ENCODE peak calls at places on chromosomes 11 and 22, in five cellular contexts. R is GM12878, A is H1, G is K562, H is HepG2. W is an unnamed sample.

GRCh38 chr11:75346912-75347647 is 4.4 kb downstream of the ARRB1 start:
- DNase-seq in H (no peak), G (no peak), R (no peak), A (no peak), W (no peak)

GRCh38 chr11:113242767-113243397 is 71.5 kb upstream of the TTC12 start:
- DNase-seq in H (no peak), A (no peak), R (no peak), G (no peak), W (no peak)

GRCh38 chr11:70031631-70032469 is 46.3 kb upstream of the ANO1 start:
- DNase-seq in H (no peak), G (no peak), R (no peak), A (no peak), W (no peak)

GRCh38 chr11:8038811-8039529 is 42.0 kb upstream of the TUB start:
- DNase-seq in R (no peak), G (no peak), A (peak; percentile 32), H (no peak), W (no peak)

GRCh38 chr11:5367461-5368074 is 16.0 kb upstream of the OR51M1 start:
- DNase-seq in H (no peak), G (no peak), A (no peak), R (no peak), W (no peak)

GRCh38 chr22:29797351-29797750 is 30.2 kb downstream of the UQCR10 start:
- DNase-seq in A (no peak), G (no peak), H (no peak), R (peak; percentile 71), W (no peak)

GRCh38 chr11:66218026-66218425 is 50.4 kb upstream of the RAB1B start:
- DNase-seq in G (no peak), R (no peak), H (no peak), A (no peak), W (no peak)

GRCh38 chr11:94926271-94926625 is 47.1 kb downstream of the CWC15 start:
- DNase-seq in R (no peak), A (no peak), H (no peak), G (no peak), W (no peak)

GRCh38 chr11:7457211-7457610 is 28.1 kb upstream of the OLFML1 start:
- DNase-seq in R (no peak), A (no peak), G (no peak), H (no peak), W (no peak)

GRCh38 chr11:9853929-9854557 is 190.2 kb downstream of the SWAP70 start:
- DNase-seq in A (no peak), G (no peak), R (no peak), H (no peak), W (no peak)

GRCh38 chr22:29877620-29878019 is 5.4 kb upstream of the MTMR3 start:
- DNase-seq in R (no peak), G (no peak), H (no peak), A (peak; percentile 26), W (no peak)

GRCh38 chr11:35047179-35047578 is 91.8 kb upstream of the CD44 start:
- DNase-seq in R (no peak), G (no peak), H (no peak), A (no peak), W (no peak)

GRCh38 chr11:73478737-73479347 is 102.6 kb downstream of the RELT start:
- DNase-seq in H (peak; percentile 37), A (no peak), R (no peak), G (peak; percentile 44), W (peak; percentile 26)

GRCh38 chr22:46043816-46044717 is 67.1 kb upstream of the WNT7B start:
- DNase-seq in H (no peak), A (peak; percentile 64), G (no peak), R (no peak), W (no peak)

GRCh38 chr11:30206249-30206996 is 24.4 kb upstream of the FSHB start:
- DNase-seq in H (no peak), R (peak; percentile 49), G (no peak), A (no peak), W (no peak)

GRCh38 chr22:44393066-44393465 is 80.3 kb upstream of the SHISAL1 start:
- DNase-seq in A (no peak), H (no peak), R (no peak), G (no peak), W (no peak)

GRCh38 chr11:116415095-116415494 is 357.7 kb downstream of the BUD13 start:
- DNase-seq in H (no peak), A (no peak), R (no peak), G (no peak), W (no peak)

GRCh38 chr11:62501432-62501891 is 45.1 kb downstream of the AHNAK start:
- DNase-seq in H (peak; percentile 72), G (no peak), R (no peak), A (no peak), W (no peak)

GRCh38 chr11:74849525-74850391 is 99.1 kb downstream of the XRRA1 start:
- DNase-seq in A (peak; percentile 62), R (no peak), G (no peak), H (peak; percentile 95), W (no peak)

GRCh38 chr11:97454988-97455387 is 1065.2 kb downstream of the JRKL start:
- DNase-seq in G (no peak), R (no peak), H (peak; percentile 3), A (no peak), W (no peak)

GRCh38 chr22:27381552-27381951 is 420.0 kb downstream of the MN1 start:
- DNase-seq in G (no peak), A (no peak), R (no peak), H (no peak), W (no peak)

GRCh38 chr11:35303596-35304392 is 115.6 kb downstream of the SLC1A2 start:
- DNase-seq in H (peak; percentile 52), A (no peak), R (no peak), G (no peak), W (no peak)

GRCh38 chr11:38332046-38332445 is 1734.0 kb upstream of the RAG2 start:
- DNase-seq in G (no peak), R (no peak), A (no peak), H (no peak), W (no peak)

GRCh38 chr11:103812680-103813079 is 223.8 kb upstream of the DDI1 start:
- DNase-seq in G (no peak), R (no peak), A (no peak), H (no peak), W (no peak)

GRCh38 chr11:12222099-12222751 is 111.8 kb downstream of the MICAL2 start:
- DNase-seq in H (peak; percentile 35), A (no peak), G (no peak), R (no peak), W (no peak)

GRCh38 chr22:30038219-30038618 is 42.0 kb upstream of the HORMAD2 start:
- DNase-seq in H (no peak), R (no peak), G (no peak), A (no peak), W (no peak)

GRCh38 chr22:20813056-20813455 is 39.1 kb downstream of the SERPIND1 start:
- DNase-seq in A (no peak), G (no peak), H (no peak), R (no peak), W (no peak)

GRCh38 chr11:104798794-104799193 is 99.5 kb downstream of the CASP12 start:
- DNase-seq in H (no peak), G (no peak), R (no peak), A (no peak), W (no peak)

GRCh38 chr11:76824980-76825725 is 35.6 kb upstream of the ACER3 start:
- DNase-seq in H (no peak), R (no peak), G (no peak), A (no peak), W (no peak)

GRCh38 chr11:11849127-11849746 is 7.5 kb downstream of the USP47 start:
- DNase-seq in H (peak; percentile 60), A (no peak), G (peak; percentile 63), R (peak; percentile 38), W (peak; percentile 44)

GRCh38 chr11:131859811-131860210 is 489.4 kb downstream of the NTM start:
- DNase-seq in G (no peak), A (no peak), R (no peak), H (no peak), W (no peak)

GRCh38 chr11:83168756-83169155 is 11.8 kb downstream of the PCF11 start:
- DNase-seq in R (no peak), G (no peak), H (no peak), A (no peak), W (no peak)

GRCh38 chr11:68411501-68411991 is 49.0 kb upstream of the PPP6R3 start:
- DNase-seq in R (no peak), H (no peak), A (no peak), G (no peak), W (no peak)

GRCh38 chr22:18032455-18033101 is 8.2 kb upstream of the MICAL3 start:
- DNase-seq in R (no peak), H (no peak), G (no peak), A (no peak), W (peak; percentile 60)

GRCh38 chr22:42299586-42300285 is 29.3 kb upstream of the TCF20 start:
- DNase-seq in H (no peak), G (peak; percentile 56), A (no peak), R (no peak), W (no peak)
- H3K27me3 ChIP-seq in H (peaks cover 6% of the 10 kb centered on the region), G (no peaks in the 10 kb centered on the region), A (peaks cover 6% of the 10 kb centered on the region), R (no peaks in the 10 kb centered on the region), W (no peaks in the 10 kb centered on the region)

DNA sequence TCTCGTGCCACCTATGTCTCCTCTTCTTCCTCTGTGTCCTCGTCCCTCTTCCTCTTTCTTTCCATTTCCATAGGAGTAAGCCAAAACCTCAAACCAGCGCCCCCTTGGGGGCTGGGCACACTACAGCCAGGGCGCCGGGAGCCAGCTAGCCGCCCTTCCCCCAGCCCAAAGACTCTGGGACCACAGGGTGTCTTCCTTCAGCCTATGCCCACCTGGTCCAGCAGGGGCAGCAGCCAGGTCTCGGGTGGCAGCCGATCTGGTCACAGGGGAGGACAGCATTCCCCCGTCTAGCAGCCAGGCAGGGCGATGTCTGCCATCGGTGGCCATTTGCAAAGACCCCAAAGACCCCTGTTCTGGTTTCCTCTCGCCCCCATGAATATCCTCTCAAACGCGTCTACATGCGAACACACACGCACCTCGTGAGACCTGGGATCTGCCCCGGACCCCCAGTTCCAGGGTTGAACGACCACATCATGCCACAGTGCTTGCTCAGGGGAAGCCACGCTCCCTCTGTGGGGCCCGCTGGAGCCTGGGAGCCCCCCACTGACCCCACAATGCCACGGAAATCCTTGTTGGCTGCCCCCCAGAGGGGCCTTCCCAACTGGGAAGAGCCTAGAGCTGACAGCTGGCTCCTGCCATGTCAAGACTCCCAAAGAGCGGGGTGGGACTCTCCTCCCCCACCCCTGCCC is 546.0 kb upstream of the CCDC179 start:
- DNase-seq in R (no peak), G (no peak), A (no peak), H (no peak), W (no peak)
- TF ChIP-seq SP1 in R (no peak), G (no peak), A (no peak), H (no peak), W (no peak)

GRCh38 chr22:37206841-37207821 is 5.1 kb downstream of the SSTR3 start:
- DNase-seq in A (no peak), R (no peak), H (no peak), G (no peak), W (no peak)
- H3K27me3 ChIP-seq in A (no peaks in the 10 kb centered on the region), R (no peaks in the 10 kb centered on the region), H (peaks cover 12% of the 10 kb centered on the region), G (no peaks in the 10 kb centered on the region), W (no peaks in the 10 kb centered on the region)

DNA sequence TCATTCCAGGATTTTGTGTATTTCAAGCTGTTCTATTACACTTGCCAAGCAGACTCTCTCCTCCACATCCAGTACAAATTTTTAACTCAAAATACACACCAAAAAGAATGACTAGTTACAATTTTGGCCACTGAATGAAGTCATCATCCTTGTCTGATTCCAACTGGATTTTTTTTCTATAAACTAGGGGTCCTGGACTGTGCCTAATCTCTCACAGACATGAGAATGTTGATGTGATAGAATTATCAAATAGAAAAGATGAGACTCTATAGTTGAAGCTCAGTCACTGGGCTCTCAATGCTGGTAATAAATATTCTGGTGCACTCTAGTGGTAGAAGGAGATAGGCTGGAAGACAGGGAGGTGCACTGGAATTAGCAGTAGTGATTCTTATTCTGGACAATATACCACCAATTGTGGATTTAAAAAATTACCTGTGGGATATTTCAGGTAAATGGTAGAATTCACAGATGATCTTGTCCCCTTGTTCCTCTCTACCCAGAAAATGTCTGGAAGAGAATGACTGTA is 85.7 kb downstream of the FANCF start:
- DNase-seq in A (no peak), H (peak; percentile 9), G (no peak), R (no peak), W (no peak)
- TF ChIP-seq SP1 in A (no peak), H (no peak), G (no peak), R (no peak), W (no peak)

W was measured in HCT116.